ENCODE peak calls at places on chromosomes 11 and 22, in six cellular contexts. Z is activated naive CD8-positive, alpha-beta T cell treated with anti-CD3 and anti-CD28 coated beads, Interleukin-2, amount 50 U/mL, for 24 hours; B is activated naive CD4-positive, alpha-beta T cell; G is HEK293T; X is astrocyte of the hippocampus; Q is AG09309. V is an unnamed sample.

GRCh38 chr11:78586452-78587046 is 11.9 kb upstream of the NARS2 start:
- DNase-seq in G (peak), Z (no peak), Q (no peak), X (no peak), B (no peak), V (no peak)

GRCh38 chr22:37701121-37701786 is 4.4 kb downstream of the TRIOBP start:
- DNase-seq in B (no peak), Q (no peak), Z (no peak), X (no peak), G (no peak), V (no peak)

GRCh38 chr11:93368022-93368421 is 37.5 kb downstream of the DEUP1 start:
- DNase-seq in Q (no peak), B (no peak), X (no peak), Z (no peak), G (no peak), V (no peak)

GRCh38 chr11:114291847-114292680 is 4.1 kb upstream of the NNMT start:
- DNase-seq in Z (no peak), G (no peak), B (no peak), X (peak), Q (no peak), V (peak)

GRCh38 chr11:125070699-125071254 is 7.7 kb downstream of the SLC37A2 start:
- DNase-seq in Z (peak), Q (no peak), G (no peak), B (no peak), X (no peak), V (peak)

GRCh38 chr22:31734512-31734911 is 15.4 kb downstream of the PRR14L start:
- DNase-seq in G (no peak), Z (no peak), X (peak), Q (no peak), B (no peak), V (peak)

GRCh38 chr11:17414317-17414737 is 25.9 kb upstream of the KCNJ11 start:
- DNase-seq in Q (no peak), G (no peak), Z (no peak), X (no peak), B (no peak), V (no peak)

GRCh38 chr22:19825016-19825339 is 29.7 kb downstream of the GNB1L start:
- DNase-seq in Q (no peak), B (no peak), Z (no peak), X (no peak), G (no peak), V (no peak)